ENCODE peak calls at places on chromosomes 6 and 20, in four cellular contexts. C is HepG2, L is SK-N-SH, A is WTC11. Q is an unnamed sample.
A peak's percentile ranks its signal among the peaks of the same experiment; 100 is the strongest.

GRCh38 chr6:157364705-157365104 is 16.3 kb upstream of the ZDHHC14 start:
- DNase-seq in C (no peak), L (no peak), A (no peak), Q (no peak)

GRCh38 chr20:46965477-46965876 is 70.8 kb downstream of the EYA2 start:
- DNase-seq in C (no peak), L (no peak), A (no peak), Q (no peak)

GRCh38 chr20:26135325-26136110 is 438.9 kb upstream of the ZNF337 start:
- DNase-seq in C (no peak), L (no peak), A (no peak), Q (peak; percentile 2)

GRCh38 chr20:10647471-10647870 is 26.3 kb downstream of the JAG1 start:
- DNase-seq in C (peak; percentile 56), L (peak; percentile 61), A (peak; percentile 58), Q (peak; percentile 11)

GRCh38 chr6:36414481-36414880 is 27.0 kb upstream of the ETV7 start:
- DNase-seq in C (no peak), L (no peak), A (no peak), Q (no peak)

GRCh38 chr6:148757944-148758343 is 11.1 kb downstream of the UST start:
- DNase-seq in C (no peak), L (no peak), A (no peak), Q (no peak)

GRCh38 chr20:42530855-42531674 is 658.6 kb downstream of the PTPRT start:
- DNase-seq in C (peak; percentile 35), L (peak; percentile 54), A (peak; percentile 25), Q (peak; percentile 54)

GRCh38 chr20:39778847-39779641 is 816.9 kb downstream of the DHX35 start:
- DNase-seq in C (no peak), L (no peak), A (no peak), Q (no peak)

GRCh38 chr20:18019068-18019467 is 38.6 kb downstream of the OVOL2 start:
- DNase-seq in C (peak; percentile 46), L (peak; percentile 41), A (peak; percentile 37), Q (peak; percentile 46)

GRCh38 chr6:26053929-26054658 is 33.1 kb upstream of the HFE start:
- DNase-seq in C (no peak), L (no peak), A (no peak), Q (no peak)

GRCh38 chr6:25173951-25174474 is 105.2 kb upstream of the CARMIL1 start:
- DNase-seq in C (peak; percentile 60), L (no peak), A (no peak), Q (no peak)

GRCh38 chr6:95511404-95511803 is 65.9 kb upstream of the MANEA start:
- DNase-seq in C (no peak), L (no peak), A (no peak), Q (no peak)

GRCh38 chr20:40651121-40651520 is 37.9 kb downstream of the MAFB start:
- DNase-seq in C (no peak), L (no peak), A (no peak), Q (no peak)

GRCh38 chr6:17470209-17470952 is 77.0 kb downstream of the CAP2 start:
- DNase-seq in C (no peak), L (no peak), A (no peak), Q (no peak)

GRCh38 chr6:153965996-153966395 is 73.0 kb upstream of the OPRM1 start:
- DNase-seq in C (no peak), L (no peak), A (no peak), Q (no peak)

GRCh38 chr20:41176711-41177552 is 39.6 kb downstream of the PLCG1 start:
- DNase-seq in C (no peak), L (no peak), A (peak; percentile 7), Q (no peak)

GRCh38 chr6:41462980-41463930 is 82.9 kb upstream of the FOXP4 start:
- DNase-seq in C (peak; percentile 77), L (peak; percentile 83), A (no peak), Q (peak; percentile 81)

GRCh38 chr20:64003970-64004725 is 23.2 kb downstream of the PRPF6 start:
- DNase-seq in C (no peak), L (no peak), A (no peak), Q (no peak)

GRCh38 chr6:100663219-100663863 is 198.6 kb upstream of the SIM1 start:
- DNase-seq in C (peak; percentile 43), L (no peak), A (no peak), Q (no peak)

GRCh38 chr6:21402368-21402767 is 191.2 kb upstream of the SOX4 start:
- DNase-seq in C (no peak), L (no peak), A (no peak), Q (no peak)

GRCh38 chr20:34824861-34825529 is 456 bp downstream of the NCOA6 start:
- DNase-seq in C (peak; percentile 54), L (peak; percentile 91), A (peak; percentile 78), Q (peak; percentile 82)

GRCh38 chr20:34825530-34826362 is at the start of gene NCOA6:
- DNase-seq in C (peak; percentile 76), L (peak; percentile 97), A (peak; percentile 52), Q (peak; percentile 96)

GRCh38 chr20:34829191-34829590 is 3.7 kb upstream of the NCOA6 start:
- DNase-seq in C (no peak), L (no peak), A (no peak), Q (no peak)

GRCh38 chr20:34820805-34821578 is 4.5 kb downstream of the NCOA6 start:
- DNase-seq in C (no peak), L (no peak), A (no peak), Q (no peak)

GRCh38 chr20:34824026-34824860 is 1.2 kb downstream of the NCOA6 start:
- DNase-seq in C (peak; percentile 79), L (peak; percentile 50), A (peak; percentile 72), Q (peak; percentile 72)
- TF ChIP-seq FOXJ3 in C (no peak), L (no peak), A (no peak), Q (no peak)

GRCh38 chr20:7959484-7959883 is 19.2 kb upstream of the HAO1 start:
- DNase-seq in C (no peak), L (no peak), A (no peak), Q (no peak)
- TF ChIP-seq FOXJ3 in C (no peak), L (no peak), A (no peak), Q (no peak)

GRCh38 chr6:8918196-8918595 is 482.9 kb upstream of the SLC35B3 start:
- DNase-seq in C (no peak), L (no peak), A (no peak), Q (no peak)
- TF ChIP-seq FOXJ3 in C (no peak), L (no peak), A (no peak), Q (no peak)

GRCh38 chr20:60006261-60006660 is 48.0 kb downstream of the CDH26 start:
- DNase-seq in C (no peak), L (no peak), A (no peak), Q (no peak)
- TF ChIP-seq FOXJ3 in C (no peak), L (no peak), A (no peak), Q (no peak)

DNA sequence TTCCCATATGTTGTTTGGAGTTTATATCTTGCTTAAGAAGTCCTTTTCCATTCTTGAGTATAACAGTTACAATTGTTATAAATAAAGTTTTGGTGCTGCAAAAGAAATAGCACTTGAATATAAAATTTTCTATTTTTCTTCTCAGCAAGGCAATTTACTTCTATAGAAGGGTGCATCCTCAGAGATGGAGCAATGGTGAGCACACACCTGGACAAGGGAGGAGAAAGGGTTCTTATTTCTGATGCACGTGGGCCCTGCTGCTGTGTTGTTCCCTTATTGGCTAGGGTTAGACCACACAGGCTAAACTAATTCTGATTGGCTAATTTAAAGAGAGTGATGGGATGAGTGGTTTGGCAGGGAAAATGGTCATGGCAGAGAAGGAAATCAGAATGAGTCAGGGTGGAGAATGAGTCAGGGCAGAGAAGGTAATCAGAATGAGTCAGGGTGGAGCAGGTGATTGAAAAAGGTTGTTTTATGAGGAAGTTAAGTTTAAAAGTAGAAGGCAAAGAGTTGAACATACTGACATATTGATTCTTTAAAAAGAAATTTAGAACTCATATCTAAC is 38.0 kb downstream of the CST8 start:
- DNase-seq in C (no peak), L (no peak), A (no peak), Q (no peak)
- TF ChIP-seq FOXJ3 in C (no peak), L (no peak), A (no peak), Q (no peak)

GRCh38 chr6:170122676-170123075 is 168.2 kb downstream of the DLL1 start:
- DNase-seq in C (no peak), L (no peak), A (no peak), Q (no peak)
- TF ChIP-seq FOXJ3 in C (no peak), L (no peak), A (no peak), Q (no peak)

GRCh38 chr20:60930023-60930790 is 321.9 kb upstream of the CDH4 start:
- DNase-seq in C (no peak), L (no peak), A (no peak), Q (no peak)
- TF ChIP-seq FOXJ3 in C (no peak), L (no peak), A (no peak), Q (no peak)

GRCh38 chr6:111844921-111845320 is 28.3 kb downstream of the FYN start:
- DNase-seq in C (peak; percentile 32), L (no peak), A (peak; percentile 56), Q (no peak)
- TF ChIP-seq FOXJ3 in C (no peak), L (no peak), A (no peak), Q (no peak)

GRCh38 chr6:54267798-54268197 is 40.4 kb upstream of the TINAG start:
- DNase-seq in C (peak; percentile 67), L (peak; percentile 3), A (peak; percentile 24), Q (peak; percentile 6)
- TF ChIP-seq FOXJ3 in C (no peak), L (no peak), A (no peak), Q (no peak)

DNA sequence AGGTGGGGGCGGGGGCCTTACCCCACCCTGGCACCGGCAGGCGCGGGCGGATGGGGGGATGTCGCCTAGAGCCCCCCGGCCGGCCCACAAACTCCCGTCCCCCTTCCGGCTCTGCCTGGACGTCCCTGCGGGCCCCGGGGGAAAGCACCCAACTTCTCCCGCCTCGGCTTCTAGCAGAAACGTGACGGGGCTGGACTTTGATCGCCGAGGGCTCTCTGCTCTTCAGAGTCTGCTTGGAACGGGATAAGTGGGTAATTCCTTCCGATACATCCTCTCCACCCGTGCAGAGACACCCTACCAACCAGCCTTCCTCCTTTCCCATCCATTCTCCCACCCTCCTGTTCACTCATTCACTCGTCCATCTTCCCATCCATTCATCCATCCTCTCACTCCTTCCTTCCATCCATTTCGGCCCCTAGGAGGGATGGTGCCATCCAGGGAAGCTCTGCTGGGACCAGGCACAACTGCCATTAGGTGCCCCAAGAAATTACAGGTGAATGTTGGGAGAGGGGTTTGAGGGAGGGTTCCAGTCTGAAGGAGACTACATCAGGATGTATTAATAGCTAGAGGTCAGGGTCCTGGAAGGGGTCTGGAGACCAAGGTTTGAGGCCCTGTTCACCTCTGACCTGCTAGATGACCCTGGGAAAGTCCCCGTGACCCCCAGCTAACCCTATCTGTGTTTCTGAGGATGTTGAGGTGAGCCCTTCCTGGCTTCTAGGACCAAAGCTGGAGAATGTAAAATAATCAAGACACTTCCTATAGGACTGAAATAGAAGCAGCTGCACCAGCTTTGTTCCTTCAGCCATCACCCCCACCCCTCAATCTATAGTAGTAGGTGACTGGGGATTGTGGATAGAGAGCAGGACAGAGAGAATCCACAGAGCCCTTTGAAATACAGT is 518 bp downstream of the TTLL9 start:
- DNase-seq in C (no peak), L (no peak), A (no peak), Q (no peak)
- TF ChIP-seq FOXJ3 in C (no peak), L (no peak), A (no peak), Q (no peak)